ENCODE peak calls at places on chromosomes 1 and 21, in five cellular contexts. S is SK-N-SH, A is suprapubic skin, T is transverse colon, X is breast epithelium. C is an unnamed sample.
A peak's percentile ranks its signal among the peaks of the same experiment; 100 is the strongest.

GRCh38 chr1:159960721-159961381 is 6.8 kb upstream of the SLAMF9 start:
- DNase-seq in S (no peak), A (peak; percentile 86), T (peak; percentile 89), X (no peak), C (no peak)

GRCh38 chr1:68128820-68129219 is 78.4 kb upstream of the DIRAS3 start:
- DNase-seq in S (no peak), A (no peak), T (no peak), X (no peak), C (no peak)

GRCh38 chr1:39896909-39897685 is 4.6 kb downstream of the MYCL start:
- DNase-seq in S (no peak), A (no peak), T (no peak), X (no peak), C (no peak)

GRCh38 chr1:38835230-38835827 is 24.2 kb downstream of the RRAGC start:
- DNase-seq in S (peak; percentile 64), A (no peak), T (peak; percentile 19), X (no peak), C (no peak)

GRCh38 chr1:205630241-205630640 is 1.6 kb downstream of the ELK4 start:
- DNase-seq in S (no peak), A (no peak), T (no peak), X (no peak), C (no peak)

GRCh38 chr21:41442496-41443186 is 16.6 kb downstream of the MX1 start:
- DNase-seq in S (no peak), A (no peak), T (no peak), X (no peak), C (no peak)

GRCh38 chr1:150765229-150765976 is at the start of gene CTSS:
- DNase-seq in S (no peak), A (no peak), T (no peak), X (no peak), C (no peak)

GRCh38 chr1:181062800-181063428 is 25.6 kb upstream of the IER5 start:
- DNase-seq in S (no peak), A (no peak), T (no peak), X (no peak), C (no peak)

GRCh38 chr1:233081686-233082085 is 131.3 kb downstream of the NTPCR start:
- DNase-seq in S (peak; percentile 5), A (no peak), T (no peak), X (peak; percentile 20), C (no peak)

GRCh38 chr1:229665912-229666558 is 40.0 kb downstream of the URB2 start:
- DNase-seq in S (no peak), A (no peak), T (no peak), X (no peak), C (no peak)

GRCh38 chr1:209227941-209228340 is 355.6 kb upstream of the CAMK1G start:
- DNase-seq in S (no peak), A (no peak), T (no peak), X (no peak), C (no peak)

GRCh38 chr1:232457607-232458006 is 172.3 kb downstream of the SIPA1L2 start:
- DNase-seq in S (no peak), A (no peak), T (no peak), X (no peak), C (no peak)

GRCh38 chr1:147723691-147724323 is 36.6 kb downstream of the GJA5 start:
- DNase-seq in S (peak; percentile 14), A (no peak), T (peak; percentile 14), X (no peak), C (no peak)

DNA sequence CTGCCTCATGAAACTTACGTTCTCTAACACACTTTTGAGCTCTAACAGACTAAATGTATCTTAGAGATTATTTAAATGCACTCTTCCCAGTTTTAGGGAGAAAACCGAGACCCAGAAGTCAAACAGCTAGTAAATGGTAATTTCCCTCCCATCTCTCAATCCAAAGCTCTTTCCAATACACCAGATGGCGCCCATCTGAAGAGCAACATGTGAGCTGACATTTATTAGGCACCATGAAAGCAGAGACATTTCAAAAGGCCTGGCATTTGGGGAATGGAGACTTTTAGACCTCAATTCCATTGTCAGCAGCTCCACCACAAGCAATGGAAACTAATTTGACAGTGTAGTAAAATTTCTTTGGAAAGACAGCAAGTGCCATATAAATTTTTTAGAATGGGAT is 191.4 kb downstream of the DAB1 start:
- DNase-seq in S (no peak), A (no peak), T (no peak), X (no peak), C (no peak)
- TF ChIP-seq CTCF in S (no peak), A (no peak), T (no peak), X (no peak), C (no peak)

GRCh38 chr1:223137402-223138100 is 5.5 kb downstream of the TLR5 start:
- DNase-seq in S (no peak), A (no peak), T (peak; percentile 22), X (peak; percentile 64), C (no peak)
- TF ChIP-seq POLR2AphosphoS5 in S (no peak), A (no peak), T (peak; percentile 31), X (no peak), C (peak; percentile 39)

GRCh38 chr1:35202048-35202719 is 9.2 kb upstream of the SFPQ start:
- DNase-seq in S (peak; percentile 72), A (no peak), T (peak; percentile 72), X (peak; percentile 61), C (peak; percentile 74)
- H3K4me3 ChIP-seq in S (peak overlapping the region; percentile 10), A (no peak overlapping the region), T (no peak overlapping the region), X (no peak overlapping the region), C (no peak overlapping the region)

GRCh38 chr1:193069748-193070394 is 10.5 kb downstream of the RO60 start:
- DNase-seq in S (peak; percentile 22), A (no peak), T (no peak), X (no peak), C (no peak)
- TF ChIP-seq CTCF in S (peak; percentile 59), A (no peak), T (no peak), X (no peak), C (no peak)

GRCh38 chr1:8378981-8379470 is 61.1 kb downstream of the SLC45A1 start:
- DNase-seq in S (no peak), A (no peak), T (no peak), X (no peak), C (no peak)
- TF ChIP-seq POLR2AphosphoS5 in S (no peak), A (no peak), T (no peak), X (no peak), C (no peak)

GRCh38 chr1:24964811-24965570 is 34.9 kb upstream of the RUNX3 start:
- DNase-seq in S (no peak), A (no peak), T (peak; percentile 78), X (peak; percentile 56), C (peak; percentile 94)
- H3K4me3 ChIP-seq in S (no peak overlapping the region), A (no peak overlapping the region), T (peak overlapping the region; percentile 3), X (no peak overlapping the region), C (peak overlapping the region; percentile 2)

GRCh38 chr1:178360421-178360820 is 136.3 kb downstream of the CLEC20A start:
- DNase-seq in S (no peak), A (no peak), T (no peak), X (no peak), C (no peak)
- TF ChIP-seq CTCF in S (no peak), A (no peak), T (no peak), X (no peak), C (no peak)

DNA sequence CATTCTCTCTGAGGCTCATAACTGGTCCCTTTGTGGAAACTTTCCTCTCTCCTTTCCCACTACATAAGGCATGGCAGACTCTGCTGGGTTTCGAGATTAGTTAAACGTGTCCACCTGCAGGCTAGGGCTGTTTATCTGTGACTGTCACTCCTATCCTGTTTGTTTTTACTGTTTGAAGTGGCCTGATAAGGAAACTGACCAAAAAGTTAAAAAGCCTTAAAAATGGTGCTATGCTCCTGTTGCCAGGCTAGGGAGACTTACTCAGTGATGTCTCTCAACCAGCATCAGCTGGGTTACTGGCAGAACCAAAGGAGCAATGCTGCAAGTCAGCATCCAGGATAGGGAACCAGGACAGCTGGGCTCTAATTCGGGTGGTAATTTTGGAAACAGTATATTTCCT is 3.9 kb downstream of the PIGV start:
- DNase-seq in S (no peak), A (no peak), T (no peak), X (no peak), C (no peak)
- TF ChIP-seq POLR2AphosphoS5 in S (no peak), A (no peak), T (no peak), X (no peak), C (no peak)